ENCODE peak calls at places on chromosomes 16 and 17, in five cellular contexts. One of them, this sample, is unnamed. For H3K4me1, the result is how much of the 10 kb centered on the place peaks cover.

GRCh38 chr16:66143422-66143821 is 223.1 kb upstream of the CDH5 start:
- DNase-seq in psoas muscle: no peak
- DNase-seq in right cardiac atrium: no peak
- DNase-seq in gastrocnemius medialis: no peak
- DNase-seq in pancreas: no peak
- DNase-seq in this sample: no peak

GRCh38 chr16:47060596-47060995 is 83.1 kb downstream of the NETO2 start:
- DNase-seq in right cardiac atrium: no peak
- DNase-seq in gastrocnemius medialis: no peak
- DNase-seq in psoas muscle: no peak
- DNase-seq in pancreas: no peak
- DNase-seq in this sample: no peak

GRCh38 chr17:5516060-5516792 is 29.9 kb downstream of the MIS12 start:
- DNase-seq in pancreas: no peak
- DNase-seq in gastrocnemius medialis: no peak
- DNase-seq in psoas muscle: no peak
- DNase-seq in right cardiac atrium: no peak
- DNase-seq in this sample: no peak

GRCh38 chr16:31223044-31223443 is 6.1 kb upstream of the PYDC1 start:
- DNase-seq in pancreas: no peak
- DNase-seq in psoas muscle: no peak
- DNase-seq in gastrocnemius medialis: no peak
- DNase-seq in right cardiac atrium: no peak
- DNase-seq in this sample: no peak

GRCh38 chr17:70171159-70171558 is 1.8 kb downstream of the KCNJ2 start:
- DNase-seq in pancreas: no peak
- DNase-seq in gastrocnemius medialis: no peak
- DNase-seq in right cardiac atrium: no peak
- DNase-seq in psoas muscle: no peak
- DNase-seq in this sample: no peak

GRCh38 chr16:89200850-89201466 is 621 bp upstream of the SLC22A31 start:
- DNase-seq in right cardiac atrium: peak
- DNase-seq in psoas muscle: no peak
- DNase-seq in gastrocnemius medialis: no peak
- DNase-seq in pancreas: peak
- DNase-seq in this sample: no peak

GRCh38 chr17:44297975-44298374 is 10.4 kb upstream of the RUNDC3A start:
- DNase-seq in pancreas: no peak
- DNase-seq in gastrocnemius medialis: no peak
- DNase-seq in right cardiac atrium: no peak
- DNase-seq in psoas muscle: no peak
- DNase-seq in this sample: no peak

GRCh38 chr17:45783593-45784292 is 377 bp upstream of the CRHR1 start:
- DNase-seq in gastrocnemius medialis: no peak
- DNase-seq in pancreas: no peak
- DNase-seq in psoas muscle: peak
- DNase-seq in right cardiac atrium: peak
- DNase-seq in this sample: no peak

GRCh38 chr16:12386076-12386641 is 409.6 kb downstream of the SNX29 start:
- DNase-seq in right cardiac atrium: no peak
- DNase-seq in gastrocnemius medialis: no peak
- DNase-seq in pancreas: no peak
- DNase-seq in psoas muscle: no peak
- DNase-seq in this sample: no peak

GRCh38 chr17:42188749-42189650 is 3.7 kb upstream of the HCRT start:
- DNase-seq in right cardiac atrium: no peak
- DNase-seq in gastrocnemius medialis: no peak
- DNase-seq in pancreas: no peak
- DNase-seq in psoas muscle: no peak
- DNase-seq in this sample: no peak

GRCh38 chr16:1899641-1900451 is 18.4 kb downstream of the HS3ST6 start:
- DNase-seq in pancreas: peak
- DNase-seq in gastrocnemius medialis: no peak
- DNase-seq in psoas muscle: no peak
- DNase-seq in right cardiac atrium: peak
- DNase-seq in this sample: no peak

GRCh38 chr17:3002538-3003301 is 60.7 kb downstream of the OR1D5 start:
- DNase-seq in gastrocnemius medialis: no peak
- DNase-seq in pancreas: no peak
- DNase-seq in psoas muscle: no peak
- DNase-seq in right cardiac atrium: no peak
- DNase-seq in this sample: no peak

GRCh38 chr17:47806026-47806912 is 15.3 kb downstream of the OSBPL7 start:
- DNase-seq in gastrocnemius medialis: peak
- DNase-seq in psoas muscle: no peak
- DNase-seq in pancreas: no peak
- DNase-seq in right cardiac atrium: no peak
- DNase-seq in this sample: no peak

GRCh38 chr16:48318630-48319029 is 66.6 kb downstream of the SIAH1 start:
- DNase-seq in pancreas: no peak
- DNase-seq in psoas muscle: no peak
- DNase-seq in gastrocnemius medialis: no peak
- DNase-seq in right cardiac atrium: no peak
- DNase-seq in this sample: no peak

GRCh38 chr16:57863434-57864160 is 61.3 kb upstream of the KIFC3 start:
- DNase-seq in right cardiac atrium: peak
- DNase-seq in pancreas: peak
- DNase-seq in gastrocnemius medialis: peak
- DNase-seq in psoas muscle: peak
- DNase-seq in this sample: peak

GRCh38 chr17:48231995-48232729 is 124.6 kb downstream of the SNX11 start:
- DNase-seq in gastrocnemius medialis: no peak
- DNase-seq in right cardiac atrium: no peak
- DNase-seq in psoas muscle: no peak
- DNase-seq in pancreas: no peak
- DNase-seq in this sample: no peak

GRCh38 chr16:85031451-85031850 is 3.9 kb downstream of the KIAA0513 start:
- DNase-seq in psoas muscle: no peak
- DNase-seq in pancreas: no peak
- DNase-seq in gastrocnemius medialis: no peak
- DNase-seq in right cardiac atrium: no peak
- DNase-seq in this sample: no peak

GRCh38 chr17:30263552-30264333 is 28.0 kb downstream of the BLMH start:
- DNase-seq in psoas muscle: no peak
- DNase-seq in gastrocnemius medialis: no peak
- DNase-seq in pancreas: no peak
- DNase-seq in right cardiac atrium: no peak
- DNase-seq in this sample: no peak

GRCh38 chr17:80658821-80659220 is 114.2 kb downstream of the RPTOR start:
- DNase-seq in psoas muscle: no peak
- DNase-seq in gastrocnemius medialis: no peak
- DNase-seq in right cardiac atrium: no peak
- DNase-seq in pancreas: no peak
- DNase-seq in this sample: no peak

GRCh38 chr17:80659651-80660050 is 115.0 kb downstream of the RPTOR start:
- DNase-seq in right cardiac atrium: no peak
- DNase-seq in pancreas: no peak
- DNase-seq in gastrocnemius medialis: no peak
- DNase-seq in psoas muscle: no peak
- DNase-seq in this sample: no peak

GRCh38 chr17:80657561-80657960 is 112.9 kb downstream of the RPTOR start:
- DNase-seq in gastrocnemius medialis: no peak
- DNase-seq in pancreas: no peak
- DNase-seq in psoas muscle: no peak
- DNase-seq in right cardiac atrium: no peak
- DNase-seq in this sample: no peak

GRCh38 chr17:80662557-80662956 is 117.9 kb downstream of the RPTOR start:
- DNase-seq in psoas muscle: no peak
- DNase-seq in gastrocnemius medialis: no peak
- DNase-seq in right cardiac atrium: no peak
- DNase-seq in pancreas: no peak
- DNase-seq in this sample: no peak

DNA sequence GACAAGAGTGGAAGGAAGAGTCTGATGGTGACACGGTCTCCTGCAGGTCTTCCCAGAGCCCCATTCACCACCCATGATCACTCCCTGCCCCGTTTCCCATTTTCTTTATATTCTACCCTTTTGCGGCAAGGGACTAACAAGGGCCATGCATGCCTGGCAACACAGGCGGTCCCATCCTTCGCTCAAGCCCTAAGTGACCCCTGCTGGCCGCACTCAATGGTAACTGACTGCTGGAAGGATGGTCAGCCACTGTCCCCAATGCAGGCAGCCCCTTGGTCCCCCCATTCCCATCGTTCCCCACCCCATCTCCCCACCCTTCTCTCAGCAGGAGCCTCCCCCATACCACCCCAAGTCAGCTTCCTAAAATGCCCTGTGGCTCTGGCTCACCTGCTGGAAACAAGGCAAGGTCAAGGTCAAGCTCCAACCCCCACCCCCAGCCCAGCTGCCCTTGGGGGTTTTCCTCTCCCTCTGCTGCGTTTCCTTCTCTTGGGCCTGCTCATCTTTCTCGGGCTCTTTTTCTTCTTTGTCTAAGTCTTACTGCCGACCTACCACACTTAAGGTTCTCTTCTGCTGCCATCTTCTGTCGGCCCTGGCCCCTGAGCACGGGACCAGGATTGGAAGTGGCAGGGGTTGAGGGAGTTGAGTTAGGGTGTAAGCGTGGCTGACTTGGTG is 116.0 kb downstream of the RPTOR start:
- DNase-seq in psoas muscle: no peak
- DNase-seq in right cardiac atrium: no peak
- DNase-seq in gastrocnemius medialis: no peak
- DNase-seq in pancreas: no peak
- DNase-seq in this sample: no peak
- H3K4me1 ChIP-seq in psoas muscle: under half
- H3K4me1 ChIP-seq in right cardiac atrium: under half
- H3K4me1 ChIP-seq in gastrocnemius medialis: under half
- H3K4me1 ChIP-seq in pancreas: under half
- H3K4me1 ChIP-seq in this sample: under half

GRCh38 chr16:70568601-70569217 is 45.1 kb downstream of the SF3B3 start:
- DNase-seq in psoas muscle: no peak
- DNase-seq in pancreas: no peak
- DNase-seq in right cardiac atrium: no peak
- DNase-seq in gastrocnemius medialis: no peak
- DNase-seq in this sample: no peak
- H3K4me1 ChIP-seq in psoas muscle: under half
- H3K4me1 ChIP-seq in pancreas: under half
- H3K4me1 ChIP-seq in right cardiac atrium: under half
- H3K4me1 ChIP-seq in gastrocnemius medialis: under half
- H3K4me1 ChIP-seq in this sample: under half

GRCh38 chr17:64503821-64504768 is 2.0 kb downstream of the DDX5 start:
- DNase-seq in gastrocnemius medialis: no peak
- DNase-seq in pancreas: no peak
- DNase-seq in right cardiac atrium: no peak
- DNase-seq in psoas muscle: no peak
- DNase-seq in this sample: no peak
- H3K4me1 ChIP-seq in gastrocnemius medialis: under half
- H3K4me1 ChIP-seq in pancreas: under half
- H3K4me1 ChIP-seq in right cardiac atrium: under half
- H3K4me1 ChIP-seq in psoas muscle: under half
- H3K4me1 ChIP-seq in this sample: under half

GRCh38 chr17:78759969-78760352 is 22.1 kb downstream of the CYTH1 start:
- DNase-seq in right cardiac atrium: no peak
- DNase-seq in pancreas: no peak
- DNase-seq in gastrocnemius medialis: no peak
- DNase-seq in psoas muscle: no peak
- DNase-seq in this sample: no peak

GRCh38 chr17:78762007-78762406 is 20.1 kb downstream of the CYTH1 start:
- DNase-seq in gastrocnemius medialis: no peak
- DNase-seq in right cardiac atrium: no peak
- DNase-seq in psoas muscle: no peak
- DNase-seq in pancreas: no peak
- DNase-seq in this sample: no peak

GRCh38 chr17:78763561-78763960 is 18.5 kb downstream of the CYTH1 start:
- DNase-seq in psoas muscle: no peak
- DNase-seq in pancreas: no peak
- DNase-seq in gastrocnemius medialis: no peak
- DNase-seq in right cardiac atrium: no peak
- DNase-seq in this sample: no peak

GRCh38 chr17:78764871-78765270 is 17.2 kb downstream of the CYTH1 start:
- DNase-seq in gastrocnemius medialis: no peak
- DNase-seq in right cardiac atrium: no peak
- DNase-seq in pancreas: no peak
- DNase-seq in psoas muscle: no peak
- DNase-seq in this sample: no peak

GRCh38 chr17:78759203-78759968 is 22.7 kb downstream of the CYTH1 start:
- DNase-seq in pancreas: peak
- DNase-seq in gastrocnemius medialis: no peak
- DNase-seq in psoas muscle: peak
- DNase-seq in right cardiac atrium: peak
- DNase-seq in this sample: no peak
- H3K4me1 ChIP-seq in pancreas: under half
- H3K4me1 ChIP-seq in gastrocnemius medialis: under half
- H3K4me1 ChIP-seq in psoas muscle: under half
- H3K4me1 ChIP-seq in right cardiac atrium: under half
- H3K4me1 ChIP-seq in this sample: under half

GRCh38 chr17:54063639-54064038 is 240.9 kb downstream of the KIF2B start:
- DNase-seq in gastrocnemius medialis: no peak
- DNase-seq in psoas muscle: no peak
- DNase-seq in pancreas: no peak
- DNase-seq in right cardiac atrium: no peak
- DNase-seq in this sample: no peak
- H3K4me1 ChIP-seq in gastrocnemius medialis: under half
- H3K4me1 ChIP-seq in psoas muscle: under half
- H3K4me1 ChIP-seq in pancreas: under half
- H3K4me1 ChIP-seq in right cardiac atrium: under half
- H3K4me1 ChIP-seq in this sample: under half

This sample was measured in thoracic aorta.